ENCODE peak calls at places on chromosomes 5 and 9, in seven cellular contexts. One of them, this sample, is unnamed.

GRCh38 chr5:103487253-103487652 is 75.3 kb downstream of the NUDT12 start:
- DNase-seq in IMR-90: peak; percentile 12
- DNase-seq in HFF-Myc: no peak
- DNase-seq in AG04450: no peak
- DNase-seq in heart right ventricle: no peak
- DNase-seq in GM12865: no peak
- DNase-seq in Peyer's patch: no peak
- DNase-seq in this sample: no peak

GRCh38 chr9:114501786-114502682 is 3.2 kb downstream of the WHRN start:
- DNase-seq in HFF-Myc: no peak
- DNase-seq in GM12865: no peak
- DNase-seq in AG04450: no peak
- DNase-seq in heart right ventricle: no peak
- DNase-seq in IMR-90: peak; percentile 81
- DNase-seq in Peyer's patch: no peak
- DNase-seq in this sample: no peak

GRCh38 chr9:129552064-129552463 is 68.8 kb downstream of the C9orf50 start:
- DNase-seq in GM12865: no peak
- DNase-seq in Peyer's patch: no peak
- DNase-seq in heart right ventricle: no peak
- DNase-seq in HFF-Myc: no peak
- DNase-seq in IMR-90: no peak
- DNase-seq in AG04450: no peak
- DNase-seq in this sample: peak; percentile 2

GRCh38 chr5:57698785-57699184 is 216.2 kb upstream of the ACTBL2 start:
- DNase-seq in HFF-Myc: no peak
- DNase-seq in AG04450: no peak
- DNase-seq in heart right ventricle: no peak
- DNase-seq in GM12865: no peak
- DNase-seq in IMR-90: no peak
- DNase-seq in Peyer's patch: no peak
- DNase-seq in this sample: no peak

GRCh38 chr5:173736374-173736773 is 119.9 kb upstream of the BOD1 start:
- DNase-seq in Peyer's patch: peak; percentile 81
- DNase-seq in IMR-90: no peak
- DNase-seq in GM12865: no peak
- DNase-seq in heart right ventricle: no peak
- DNase-seq in HFF-Myc: no peak
- DNase-seq in AG04450: no peak
- DNase-seq in this sample: no peak

GRCh38 chr5:32687167-32687831 is 23.8 kb upstream of the NPR3 start:
- DNase-seq in heart right ventricle: no peak
- DNase-seq in HFF-Myc: no peak
- DNase-seq in Peyer's patch: no peak
- DNase-seq in IMR-90: peak; percentile 19
- DNase-seq in GM12865: no peak
- DNase-seq in AG04450: no peak
- DNase-seq in this sample: no peak

GRCh38 chr5:23977996-23978395 is 470.6 kb downstream of the PRDM9 start:
- DNase-seq in GM12865: peak; percentile 6
- DNase-seq in heart right ventricle: no peak
- DNase-seq in IMR-90: no peak
- DNase-seq in Peyer's patch: no peak
- DNase-seq in AG04450: no peak
- DNase-seq in HFF-Myc: no peak
- DNase-seq in this sample: no peak

GRCh38 chr5:179313849-179314521 is 31.3 kb downstream of the ADAMTS2 start:
- DNase-seq in AG04450: peak; percentile 92
- DNase-seq in heart right ventricle: peak; percentile 87
- DNase-seq in GM12865: no peak
- DNase-seq in Peyer's patch: peak; percentile 65
- DNase-seq in IMR-90: peak; percentile 96
- DNase-seq in HFF-Myc: peak; percentile 75
- DNase-seq in this sample: no peak

GRCh38 chr9:92706218-92706940 is 36.4 kb upstream of the IPPK start:
- DNase-seq in HFF-Myc: no peak
- DNase-seq in IMR-90: no peak
- DNase-seq in GM12865: peak; percentile 62
- DNase-seq in AG04450: no peak
- DNase-seq in heart right ventricle: no peak
- DNase-seq in Peyer's patch: no peak
- DNase-seq in this sample: peak; percentile 53

GRCh38 chr9:6272229-6272597 is 56.0 kb upstream of the TPD52L3 start:
- DNase-seq in heart right ventricle: no peak
- DNase-seq in GM12865: no peak
- DNase-seq in Peyer's patch: no peak
- DNase-seq in AG04450: peak; percentile 81
- DNase-seq in HFF-Myc: no peak
- DNase-seq in IMR-90: peak; percentile 93
- DNase-seq in this sample: no peak

GRCh38 chr5:146940295-146940694 is 61.7 kb upstream of the PPP2R2B start:
- DNase-seq in GM12865: no peak
- DNase-seq in heart right ventricle: no peak
- DNase-seq in Peyer's patch: no peak
- DNase-seq in AG04450: no peak
- DNase-seq in HFF-Myc: no peak
- DNase-seq in IMR-90: no peak
- DNase-seq in this sample: no peak

GRCh38 chr5:56346717-56347116 is 113.6 kb upstream of the ANKRD55 start:
- DNase-seq in heart right ventricle: no peak
- DNase-seq in IMR-90: no peak
- DNase-seq in AG04450: no peak
- DNase-seq in GM12865: no peak
- DNase-seq in HFF-Myc: no peak
- DNase-seq in Peyer's patch: no peak
- DNase-seq in this sample: no peak

GRCh38 chr5:169856571-169856970 is 123.7 kb downstream of the INSYN2B start:
- DNase-seq in IMR-90: peak; percentile 95
- DNase-seq in HFF-Myc: peak; percentile 76
- DNase-seq in GM12865: no peak
- DNase-seq in heart right ventricle: no peak
- DNase-seq in Peyer's patch: no peak
- DNase-seq in AG04450: peak; percentile 63
- DNase-seq in this sample: no peak

GRCh38 chr5:59660737-59661136 is 232.8 kb downstream of the PDE4D start:
- DNase-seq in heart right ventricle: no peak
- DNase-seq in HFF-Myc: no peak
- DNase-seq in GM12865: peak; percentile 39
- DNase-seq in IMR-90: peak; percentile 2
- DNase-seq in AG04450: no peak
- DNase-seq in Peyer's patch: no peak
- DNase-seq in this sample: peak; percentile 17
- TF ChIP-seq CTCF in heart right ventricle: peak; percentile 36
- TF ChIP-seq CTCF in HFF-Myc: peak; percentile 18
- TF ChIP-seq CTCF in GM12865: peak; percentile 32
- TF ChIP-seq CTCF in IMR-90: peak; percentile 27
- TF ChIP-seq CTCF in AG04450: peak; percentile 45
- TF ChIP-seq CTCF in Peyer's patch: peak; percentile 51
- TF ChIP-seq CTCF in this sample: no peak

GRCh38 chr5:171418316-171418981 is 998 bp upstream of the FGF18 start:
- DNase-seq in heart right ventricle: peak; percentile 85
- DNase-seq in GM12865: peak; percentile 74
- DNase-seq in Peyer's patch: peak; percentile 79
- DNase-seq in IMR-90: peak; percentile 82
- DNase-seq in HFF-Myc: peak; percentile 31
- DNase-seq in AG04450: peak; percentile 72
- DNase-seq in this sample: peak; percentile 93

GRCh38 chr5:171420429-171421231 is 1.2 kb downstream of the FGF18 start:
- DNase-seq in IMR-90: peak; percentile 89
- DNase-seq in Peyer's patch: peak; percentile 67
- DNase-seq in HFF-Myc: peak; percentile 30
- DNase-seq in heart right ventricle: peak; percentile 87
- DNase-seq in AG04450: peak; percentile 67
- DNase-seq in GM12865: no peak
- DNase-seq in this sample: no peak

GRCh38 chr5:171421331-171422262 is 2.1 kb downstream of the FGF18 start:
- DNase-seq in Peyer's patch: peak; percentile 32
- DNase-seq in IMR-90: no peak
- DNase-seq in heart right ventricle: no peak
- DNase-seq in GM12865: no peak
- DNase-seq in HFF-Myc: no peak
- DNase-seq in AG04450: no peak
- DNase-seq in this sample: no peak

GRCh38 chr5:171419663-171420428 is 399 bp downstream of the FGF18 start:
- DNase-seq in Peyer's patch: peak; percentile 61
- DNase-seq in IMR-90: peak; percentile 29
- DNase-seq in heart right ventricle: peak; percentile 39
- DNase-seq in HFF-Myc: no peak
- DNase-seq in GM12865: peak; percentile 33
- DNase-seq in AG04450: no peak
- DNase-seq in this sample: peak; percentile 66

DNA sequence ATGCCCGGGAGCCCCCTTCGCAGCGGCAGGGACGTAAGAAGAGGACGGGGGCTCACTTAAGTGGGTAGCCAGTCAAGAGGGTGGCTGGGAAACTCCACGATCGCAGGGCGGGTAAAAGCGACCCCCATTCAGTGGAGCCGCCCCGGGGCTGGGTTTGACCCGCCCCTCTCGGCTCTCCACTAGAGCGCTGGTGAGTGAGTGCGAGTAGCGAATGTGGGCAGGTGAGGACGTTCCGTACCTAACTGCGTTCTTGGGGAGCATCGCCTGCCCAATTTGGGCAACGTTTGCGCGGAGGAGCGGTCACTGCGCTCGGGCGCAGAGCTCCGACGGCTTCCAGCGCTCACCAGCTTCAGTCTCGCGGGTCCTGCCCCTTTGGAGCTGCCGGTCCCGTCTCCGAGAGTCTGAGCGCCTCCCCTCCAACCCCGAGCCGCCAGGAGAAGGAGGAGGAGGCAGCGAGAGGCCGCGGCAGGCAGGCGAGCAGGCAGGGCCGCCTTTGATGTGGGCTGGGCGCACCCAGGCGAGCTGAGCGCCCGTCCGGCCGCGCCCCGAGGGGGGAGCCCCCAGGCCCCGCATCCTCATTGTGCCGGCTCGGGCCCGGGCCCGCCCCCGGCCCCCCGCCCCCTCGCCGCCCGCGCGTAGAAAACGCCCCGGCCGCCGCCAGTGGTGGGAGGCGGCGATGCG is at the start of gene FGF18:
- DNase-seq in Peyer's patch: peak; percentile 50
- DNase-seq in heart right ventricle: peak; percentile 54
- DNase-seq in AG04450: no peak
- DNase-seq in GM12865: peak; percentile 58
- DNase-seq in HFF-Myc: no peak
- DNase-seq in IMR-90: peak; percentile 51
- DNase-seq in this sample: peak; percentile 81
- TF ChIP-seq CTCF in Peyer's patch: no peak
- TF ChIP-seq CTCF in heart right ventricle: peak; percentile 17
- TF ChIP-seq CTCF in AG04450: no peak
- TF ChIP-seq CTCF in GM12865: no peak
- TF ChIP-seq CTCF in HFF-Myc: no peak
- TF ChIP-seq CTCF in IMR-90: no peak
- TF ChIP-seq CTCF in this sample: no peak

DNA sequence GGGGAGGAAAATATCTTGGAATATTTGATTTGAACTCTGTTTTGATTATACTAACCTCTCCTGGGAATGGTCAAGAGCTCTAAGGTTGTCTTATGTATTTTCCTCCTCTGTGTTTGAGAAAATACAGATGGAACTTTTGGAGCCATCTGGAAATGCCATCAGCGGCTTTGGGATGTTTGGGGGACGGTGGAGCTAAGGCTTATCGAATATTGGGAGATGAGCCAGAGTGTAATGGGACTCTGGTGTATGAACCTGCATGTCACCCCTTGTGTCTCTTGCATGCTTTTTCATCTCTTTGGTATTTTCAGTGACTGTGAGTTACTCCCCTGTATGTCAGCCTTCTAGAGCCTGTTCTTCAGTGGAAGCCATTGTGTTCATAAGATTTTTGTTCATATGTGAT is 180.0 kb upstream of the OTULINL start:
- DNase-seq in HFF-Myc: no peak
- DNase-seq in Peyer's patch: no peak
- DNase-seq in heart right ventricle: no peak
- DNase-seq in GM12865: no peak
- DNase-seq in AG04450: no peak
- DNase-seq in IMR-90: no peak
- DNase-seq in this sample: no peak
- TF ChIP-seq CTCF in HFF-Myc: no peak
- TF ChIP-seq CTCF in Peyer's patch: no peak
- TF ChIP-seq CTCF in heart right ventricle: no peak
- TF ChIP-seq CTCF in GM12865: no peak
- TF ChIP-seq CTCF in AG04450: no peak
- TF ChIP-seq CTCF in IMR-90: no peak
- TF ChIP-seq CTCF in this sample: no peak

GRCh38 chr5:55226934-55227737 is at the start of gene MCIDAS:
- DNase-seq in Peyer's patch: peak; percentile 67
- DNase-seq in heart right ventricle: peak; percentile 20
- DNase-seq in GM12865: peak; percentile 60
- DNase-seq in HFF-Myc: no peak
- DNase-seq in IMR-90: peak; percentile 6
- DNase-seq in AG04450: no peak
- DNase-seq in this sample: peak; percentile 88
- TF ChIP-seq CTCF in Peyer's patch: peak; percentile 26
- TF ChIP-seq CTCF in heart right ventricle: peak; percentile 7
- TF ChIP-seq CTCF in GM12865: no peak
- TF ChIP-seq CTCF in HFF-Myc: no peak
- TF ChIP-seq CTCF in IMR-90: no peak
- TF ChIP-seq CTCF in AG04450: no peak
- TF ChIP-seq CTCF in this sample: peak; percentile 7

GRCh38 chr9:136109351-136110081 is 9.2 kb downstream of the TMEM250 start:
- DNase-seq in IMR-90: peak; percentile 87
- DNase-seq in AG04450: peak; percentile 67
- DNase-seq in HFF-Myc: peak; percentile 69
- DNase-seq in heart right ventricle: peak; percentile 94
- DNase-seq in Peyer's patch: peak; percentile 96
- DNase-seq in GM12865: peak; percentile 96
- DNase-seq in this sample: peak; percentile 93
- TF ChIP-seq CTCF in IMR-90: peak; percentile 13
- TF ChIP-seq CTCF in AG04450: peak; percentile 21
- TF ChIP-seq CTCF in HFF-Myc: no peak
- TF ChIP-seq CTCF in heart right ventricle: peak; percentile 4
- TF ChIP-seq CTCF in Peyer's patch: peak; percentile 29
- TF ChIP-seq CTCF in GM12865: no peak
- TF ChIP-seq CTCF in this sample: no peak

GRCh38 chr9:99262949-99263418 is 40.9 kb downstream of the SEC61B start:
- DNase-seq in Peyer's patch: no peak
- DNase-seq in heart right ventricle: no peak
- DNase-seq in HFF-Myc: no peak
- DNase-seq in IMR-90: no peak
- DNase-seq in AG04450: no peak
- DNase-seq in GM12865: peak; percentile 80
- DNase-seq in this sample: peak; percentile 40
- TF ChIP-seq CTCF in Peyer's patch: no peak
- TF ChIP-seq CTCF in heart right ventricle: no peak
- TF ChIP-seq CTCF in HFF-Myc: no peak
- TF ChIP-seq CTCF in IMR-90: no peak
- TF ChIP-seq CTCF in AG04450: no peak
- TF ChIP-seq CTCF in GM12865: no peak
- TF ChIP-seq CTCF in this sample: no peak

DNA sequence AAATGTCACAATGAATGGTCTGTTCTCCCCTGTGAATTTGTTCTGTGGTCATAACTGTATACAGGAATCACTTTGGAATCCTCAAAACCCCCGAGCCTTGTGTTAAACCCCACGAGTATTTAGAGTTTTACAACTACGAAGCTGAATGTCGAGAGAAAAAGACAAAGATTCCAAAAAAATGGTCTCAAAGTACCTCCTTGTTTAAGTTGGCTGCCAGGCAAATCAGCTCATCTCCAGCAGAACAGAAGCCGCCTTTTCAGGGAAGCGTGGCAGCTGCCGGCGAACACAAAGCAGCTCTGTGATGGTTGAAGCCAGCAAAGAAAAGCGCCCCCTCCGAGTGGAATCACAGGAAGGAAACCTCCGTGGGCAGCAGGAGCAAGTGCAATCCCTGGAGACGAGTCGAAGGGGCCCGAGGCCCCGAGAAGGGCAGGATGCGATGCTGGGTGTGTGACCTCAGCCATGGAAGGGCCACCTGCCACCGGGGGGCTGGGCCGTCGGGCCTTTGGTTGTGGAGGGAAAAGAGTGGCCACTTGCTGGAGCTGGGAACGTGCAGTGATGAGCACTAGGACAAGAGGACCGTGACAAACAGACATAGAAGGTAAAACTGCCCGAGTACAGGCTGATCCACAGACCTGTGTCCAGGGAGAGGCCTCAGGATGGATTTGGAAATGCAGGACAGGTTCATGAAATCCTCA is 706.4 kb downstream of the SEMA5A start:
- DNase-seq in IMR-90: no peak
- DNase-seq in AG04450: no peak
- DNase-seq in GM12865: no peak
- DNase-seq in heart right ventricle: no peak
- DNase-seq in Peyer's patch: no peak
- DNase-seq in HFF-Myc: no peak
- DNase-seq in this sample: no peak
- TF ChIP-seq CTCF in IMR-90: no peak
- TF ChIP-seq CTCF in AG04450: no peak
- TF ChIP-seq CTCF in GM12865: no peak
- TF ChIP-seq CTCF in heart right ventricle: no peak
- TF ChIP-seq CTCF in Peyer's patch: no peak
- TF ChIP-seq CTCF in HFF-Myc: no peak
- TF ChIP-seq CTCF in this sample: no peak

This sample was measured in GM20000.